ENCODE peak calls at places on chromosomes 13 and 19, in seven cellular contexts. Z is fibroblast of the conjunctiva; O is NCI-H748 treated with DMSO at 0.1 percent for 48 hours; T is stimulated activated CD8-positive, alpha-beta memory T cell treated with anti-CD3 and anti-CD28 coated beads, Interleukin-12 subunit alpha, Interleukin-12 subunit beta, amount 100 ng/mL, for 4 hours; D is substantia nigra; L is heart left ventricle; F is neural crest cell. Q is an unnamed sample.

GRCh38 chr13:113783482-113783881 is 24.5 kb downstream of the TMEM255B start:
- DNase-seq in Z (no peak), O (no peak), T (no peak), D (no peak), L (no peak), F (no peak), Q (no peak)

GRCh38 chr13:46751811-46752635 is 44.9 kb downstream of the ESD start:
- DNase-seq in Z (no peak), O (no peak), T (peak), D (no peak), L (no peak), F (no peak), Q (no peak)

GRCh38 chr19:58571575-58571947 is 1.6 kb downstream of the MZF1 start:
- DNase-seq in Z (no peak), O (no peak), T (no peak), D (no peak), L (peak), F (no peak), Q (peak)

GRCh38 chr19:41308450-41309224 is 1.3 kb upstream of the CCDC97 start:
- DNase-seq in Z (peak), O (peak), T (peak), D (peak), L (peak), F (peak), Q (peak)

GRCh38 chr19:8304841-8305621 is 3.1 kb downstream of the CD320 start:
- DNase-seq in Z (no peak), O (no peak), T (no peak), D (no peak), L (peak), F (peak), Q (peak)

GRCh38 chr19:3358392-3358918 is 7.9 kb upstream of the NFIC start:
- DNase-seq in Z (no peak), O (no peak), T (no peak), D (no peak), L (no peak), F (no peak), Q (no peak)

GRCh38 chr19:46602392-46603194 is 1.5 kb downstream of the CALM3 start:
- DNase-seq in Z (no peak), O (no peak), T (peak), D (no peak), L (no peak), F (no peak), Q (no peak)

GRCh38 chr13:40762849-40763248 is 8.1 kb downstream of the MRPS31 start:
- DNase-seq in Z (no peak), O (no peak), T (no peak), D (no peak), L (no peak), F (no peak), Q (no peak)

Q was measured in tibial artery.